ENCODE peak calls at places on chromosomes 11 and 22, in six cellular contexts. I is hippocampal formation; M is stimulated activated CD8-positive, alpha-beta memory T cell treated with anti-CD3 and anti-CD28 coated beads, Interleukin-15, amount 100 ng/mL, for 1 hour; A is heart right ventricle; C is T-helper 9 cell; W is IMR-90. U is an unnamed sample.

GRCh38 chr22:24053481-24054226 is 42.5 kb downstream of the CABIN1 start:
- DNase-seq in I (no peak), M (no peak), A (no peak), C (no peak), W (no peak), U (no peak)

GRCh38 chr11:47056261-47056915 is 119.8 kb downstream of the CSTPP1 start:
- DNase-seq in I (no peak), M (no peak), A (no peak), C (no peak), W (peak; percentile 94), U (no peak)

GRCh38 chr11:20388096-20389055 is 860 bp downstream of the PRMT3 start:
- DNase-seq in I (no peak), M (no peak), A (no peak), C (no peak), W (no peak), U (peak; percentile 29)

GRCh38 chr22:37254206-37254866 is 10.3 kb upstream of the RAC2 start:
- DNase-seq in I (no peak), M (no peak), A (no peak), C (no peak), W (peak; percentile 79), U (no peak)

GRCh38 chr11:78170874-78171549 is 17.4 kb downstream of the KCTD21 start:
- DNase-seq in I (no peak), M (no peak), A (no peak), C (no peak), W (no peak), U (no peak)

GRCh38 chr22:22074634-22075381 is 92.2 kb upstream of the TOP3B start:
- DNase-seq in I (no peak), M (no peak), A (no peak), C (no peak), W (no peak), U (no peak)

GRCh38 chr11:73335204-73335923 is 27.3 kb downstream of the ARHGEF17 start:
- DNase-seq in I (peak; percentile 75), M (peak; percentile 72), A (peak; percentile 89), C (peak; percentile 82), W (peak; percentile 82), U (peak; percentile 80)

GRCh38 chr11:1163911-1164735 is 6.4 kb downstream of the MUC5AC start:
- DNase-seq in I (no peak), M (no peak), A (no peak), C (no peak), W (no peak), U (no peak)

GRCh38 chr11:47714554-47715081 is 551 bp downstream of the AGBL2 start:
- DNase-seq in I (no peak), M (no peak), A (no peak), C (no peak), W (no peak), U (no peak)

GRCh38 chr22:50260801-50261614 is 475 bp downstream of the MAPK12 start:
- DNase-seq in I (no peak), M (no peak), A (peak; percentile 54), C (no peak), W (peak; percentile 67), U (peak; percentile 43)

GRCh38 chr11:34512810-34513673 is 552 bp downstream of the ELF5 start:
- DNase-seq in I (peak; percentile 56), M (no peak), A (peak; percentile 31), C (peak; percentile 21), W (peak; percentile 54), U (peak; percentile 40)

GRCh38 chr11:8649361-8649760 is 33.1 kb downstream of the TRIM66 start:
- DNase-seq in I (no peak), M (no peak), A (no peak), C (no peak), W (peak; percentile 68), U (no peak)

GRCh38 chr11:119712459-119713360 is 16.3 kb downstream of the NECTIN1 start:
- DNase-seq in I (no peak), M (no peak), A (no peak), C (no peak), W (no peak), U (no peak)

GRCh38 chr11:70204466-70204799 is 1.3 kb downstream of the FADD start:
- DNase-seq in I (no peak), M (no peak), A (no peak), C (no peak), W (no peak), U (no peak)

GRCh38 chr11:76074178-76075112 is 131.9 kb downstream of the WNT11 start:
- DNase-seq in I (no peak), M (no peak), A (no peak), C (no peak), W (peak; percentile 60), U (no peak)

GRCh38 chr11:105641433-105641832 is 31.6 kb downstream of the GRIA4 start:
- DNase-seq in I (no peak), M (no peak), A (no peak), C (no peak), W (peak; percentile 17), U (no peak)

GRCh38 chr22:24230911-24231656 is 13.8 kb downstream of the GGT5 start:
- DNase-seq in I (no peak), M (peak; percentile 50), A (peak; percentile 62), C (peak; percentile 63), W (no peak), U (peak; percentile 22)

GRCh38 chr11:79931692-79932091 is 490.9 kb upstream of the TENM4 start:
- DNase-seq in I (no peak), M (no peak), A (no peak), C (no peak), W (no peak), U (no peak)

GRCh38 chr11:13759050-13759449 is 90.6 kb downstream of the FAR1 start:
- DNase-seq in I (no peak), M (no peak), A (no peak), C (no peak), W (no peak), U (no peak)

GRCh38 chr11:115324569-115325432 is 179.4 kb downstream of the CADM1 start:
- DNase-seq in I (peak; percentile 8), M (peak; percentile 0), A (no peak), C (no peak), W (peak; percentile 75), U (peak; percentile 57)

GRCh38 chr11:130133716-130134115 is 25.9 kb upstream of the ST14 start:
- DNase-seq in I (no peak), M (no peak), A (no peak), C (no peak), W (no peak), U (no peak)

GRCh38 chr22:37739000-37739399 is 42.2 kb downstream of the TRIOBP start:
- DNase-seq in I (no peak), M (no peak), A (peak; percentile 80), C (no peak), W (peak; percentile 87), U (no peak)

GRCh38 chr22:49814164-49814686 is 13.4 kb downstream of the BRD1 start:
- DNase-seq in I (no peak), M (no peak), A (no peak), C (no peak), W (no peak), U (no peak)

GRCh38 chr11:61369372-61370348 is 7.5 kb downstream of the TMEM138 start:
- DNase-seq in I (no peak), M (no peak), A (peak; percentile 39), C (no peak), W (peak; percentile 99), U (no peak)

GRCh38 chr11:130369141-130369691 is 54.5 kb upstream of the ZBTB44 start:
- DNase-seq in I (peak; percentile 44), M (no peak), A (no peak), C (no peak), W (no peak), U (no peak)

GRCh38 chr11:100515087-100515486 is 172.0 kb upstream of the ARHGAP42 start:
- DNase-seq in I (no peak), M (no peak), A (no peak), C (no peak), W (peak; percentile 42), U (no peak)

GRCh38 chr22:49628351-49629023 is 199.2 kb downstream of the BRD1 start:
- DNase-seq in I (no peak), M (no peak), A (no peak), C (no peak), W (no peak), U (no peak)

GRCh38 chr11:20134991-20135736 is 25.1 kb downstream of the DBX1 start:
- DNase-seq in I (no peak), M (no peak), A (no peak), C (no peak), W (no peak), U (no peak)

GRCh38 chr11:122807731-122808485 is 30.4 kb upstream of the CRTAM start:
- DNase-seq in I (no peak), M (no peak), A (no peak), C (no peak), W (peak; percentile 49), U (no peak)

GRCh38 chr22:22218302-22218701 is 26.3 kb upstream of the VPREB1 start:
- DNase-seq in I (no peak), M (no peak), A (no peak), C (no peak), W (no peak), U (no peak)